ENCODE peak calls at places on chromosomes 13 and 19, in four cellular contexts. R is stimulated activated naive B cell treated with anti-CD40 and anti-IgM and Interleukin-4, amounts not matched to agents 10 μg/mL and 1 μg/mL and 100 μg/mL, for 72 hours; G is HuH-7.5; F is activated T-cell treated with anti-CD3 and anti-CD28 coated beads for 1 hour. Y is an unnamed sample.

GRCh38 chr13:104286566-104287290 is 1220.5 kb upstream of the SLC10A2 start:
- DNase-seq in G (no peak), R (no peak), F (no peak), Y (no peak)

GRCh38 chr19:41912899-41913475 is 15.3 kb downstream of the ERFL start:
- DNase-seq in G (no peak), R (no peak), F (no peak), Y (no peak)

GRCh38 chr13:44971656-44972595 is 17.3 kb downstream of the NUFIP1 start:
- DNase-seq in R (no peak), G (no peak), F (no peak), Y (no peak)

GRCh38 chr13:43136940-43137574 is 113.7 kb downstream of the DNAJC15 start:
- DNase-seq in G (peak; percentile 19), R (no peak), F (no peak), Y (no peak)

GRCh38 chr19:40721936-40722661 is 5.2 kb downstream of the ITPKC start:
- DNase-seq in F (no peak), G (no peak), R (no peak), Y (no peak)

GRCh38 chr13:99280166-99280565 is 22.0 kb upstream of the GPR18 start:
- DNase-seq in F (no peak), R (no peak), G (no peak), Y (no peak)

GRCh38 chr13:106796280-106797047 is 228.5 kb upstream of the ARGLU1 start:
- DNase-seq in G (no peak), R (no peak), F (no peak), Y (no peak)

GRCh38 chr19:35153701-35154534 is 617 bp upstream of the FXYD5 start:
- DNase-seq in R (peak; percentile 58), G (no peak), F (peak; percentile 69), Y (peak; percentile 72)

GRCh38 chr13:51280379-51280940 is 58.3 kb downstream of the FAM124A start:
- DNase-seq in F (no peak), G (no peak), R (no peak), Y (no peak)

GRCh38 chr13:59409211-59409610 is 754.5 kb downstream of the DIAPH3 start:
- DNase-seq in G (no peak), R (no peak), F (no peak), Y (no peak)

GRCh38 chr13:48112896-48113525 is 18.1 kb upstream of the MED4 start:
- DNase-seq in F (no peak), G (no peak), R (no peak), Y (no peak)

GRCh38 chr19:1850809-1851544 is 2.7 kb upstream of the REXO1 start:
- DNase-seq in R (no peak), G (peak; percentile 62), F (no peak), Y (no peak)

GRCh38 chr19:2607712-2608601 is 94.5 kb downstream of the GNG7 start:
- DNase-seq in G (no peak), F (peak; percentile 55), R (peak; percentile 91), Y (peak; percentile 65)

GRCh38 chr13:51422484-51422883 is 30.4 kb downstream of the INTS6 start:
- DNase-seq in F (no peak), R (no peak), G (no peak), Y (no peak)

GRCh38 chr13:45301263-45301662 is 39.7 kb downstream of the TPT1 start:
- DNase-seq in F (no peak), R (no peak), G (no peak), Y (no peak)

GRCh38 chr19:1260749-1261511 is 8.2 kb upstream of the CIRBP start:
- DNase-seq in F (peak; percentile 96), R (peak; percentile 98), G (peak; percentile 99), Y (peak; percentile 99)

GRCh38 chr13:41554626-41555386 is 97.5 kb downstream of the RGCC start:
- DNase-seq in R (peak; percentile 32), F (no peak), G (no peak), Y (no peak)

GRCh38 chr19:30861896-30862295 is 487.3 kb downstream of the TSHZ3 start:
- DNase-seq in G (no peak), F (no peak), R (no peak), Y (no peak)